ENCODE peak calls at places on chromosomes 12 and 14, in six cellular contexts. D is neuronal stem cell, G is H1, R is mesenchymal stem cell, F is H9, Q is trophoblast cell. K is an unnamed sample.
A peak's percentile ranks its signal among the peaks of the same experiment; 100 is the strongest.

GRCh38 chr14:99514552-99515300 is 33.5 kb downstream of the CCNK start:
- DNase-seq in D (no peak), G (no peak), R (no peak), F (peak; percentile 32), Q (no peak), K (no peak)

GRCh38 chr12:59651230-59651920 is 55.5 kb downstream of the SLC16A7 start:
- DNase-seq in D (no peak), G (no peak), R (peak; percentile 32), F (no peak), Q (peak; percentile 83), K (peak; percentile 25)

GRCh38 chr14:23025181-23025788 is 9.4 kb downstream of the PSMB5 start:
- DNase-seq in D (no peak), G (no peak), R (peak; percentile 21), F (no peak), Q (no peak), K (no peak)

GRCh38 chr12:60805340-60805739 is 1209.5 kb downstream of the SLC16A7 start:
- DNase-seq in D (no peak), G (no peak), R (no peak), F (no peak), Q (no peak), K (no peak)

GRCh38 chr12:123062682-123063426 is 82.4 kb downstream of the ARL6IP4 start:
- DNase-seq in D (no peak), G (no peak), R (peak; percentile 89), F (no peak), Q (peak; percentile 94), K (peak; percentile 69)

GRCh38 chr12:116969615-116970575 is 59.1 kb downstream of the FBXW8 start:
- DNase-seq in D (no peak), G (no peak), R (no peak), F (no peak), Q (no peak), K (no peak)

GRCh38 chr14:102949801-102950451 is 27.5 kb downstream of the AMN start:
- DNase-seq in D (no peak), G (no peak), R (no peak), F (no peak), Q (no peak), K (peak; percentile 63)

GRCh38 chr12:31876568-31877424 is 82.4 kb upstream of the RESF1 start:
- DNase-seq in D (no peak), G (no peak), R (peak; percentile 58), F (no peak), Q (no peak), K (no peak)

GRCh38 chr14:103931422-103931821 is 3.2 kb downstream of the TDRD9 start:
- DNase-seq in D (no peak), G (no peak), R (no peak), F (no peak), Q (peak; percentile 6), K (no peak)

GRCh38 chr14:59280961-59281360 is 92.5 kb downstream of the DAAM1 start:
- DNase-seq in D (no peak), G (no peak), R (no peak), F (no peak), Q (peak; percentile 89), K (no peak)

GRCh38 chr12:77213316-77213715 is 147.9 kb upstream of the E2F7 start:
- DNase-seq in D (no peak), G (no peak), R (no peak), F (no peak), Q (no peak), K (no peak)

GRCh38 chr14:71266994-71267636 is 359.9 kb downstream of the PCNX1 start:
- DNase-seq in D (no peak), G (no peak), R (peak; percentile 49), F (no peak), Q (no peak), K (peak; percentile 81)

GRCh38 chr14:21626491-21627230 is 8.1 kb downstream of the OR10G2 start:
- DNase-seq in D (no peak), G (no peak), R (peak; percentile 18), F (no peak), Q (no peak), K (peak; percentile 24)

GRCh38 chr12:57476162-57476992 is 3.3 kb downstream of the ARHGAP9 start:
- DNase-seq in D (no peak), G (no peak), R (no peak), F (peak; percentile 64), Q (no peak), K (no peak)

GRCh38 chr12:100460702-100461101 is 13.0 kb upstream of the NR1H4 start:
- DNase-seq in D (no peak), G (no peak), R (no peak), F (no peak), Q (no peak), K (no peak)

GRCh38 chr12:81450920-81451739 is 308.0 kb downstream of the PPFIA2 start:
- DNase-seq in D (peak; percentile 61), G (peak; percentile 25), R (peak; percentile 72), F (peak; percentile 77), Q (peak; percentile 74), K (peak; percentile 54)

GRCh38 chr14:93543766-93544165 is 113.0 kb downstream of the UNC79 start:
- DNase-seq in D (no peak), G (no peak), R (peak; percentile 34), F (no peak), Q (peak; percentile 52), K (peak; percentile 33)

GRCh38 chr12:45483571-45483970 is 245.9 kb upstream of the ARID2 start:
- DNase-seq in D (no peak), G (no peak), R (no peak), F (no peak), Q (no peak), K (peak; percentile 3)

GRCh38 chr12:5272061-5272820 is 159.7 kb upstream of the NTF3 start:
- DNase-seq in D (no peak), G (no peak), R (peak; percentile 20), F (no peak), Q (no peak), K (no peak)

GRCh38 chr12:100823988-100824387 is 29.4 kb downstream of the ANO4 start:
- DNase-seq in D (no peak), G (no peak), R (peak; percentile 80), F (no peak), Q (no peak), K (peak; percentile 69)

GRCh38 chr12:24854908-24855307 is 94.0 kb downstream of the BCAT1 start:
- DNase-seq in D (no peak), G (no peak), R (peak; percentile 74), F (no peak), Q (peak; percentile 42), K (peak; percentile 61)

GRCh38 chr12:117473856-117474255 is 112.4 kb upstream of the NOS1 start:
- DNase-seq in D (no peak), G (no peak), R (no peak), F (no peak), Q (no peak), K (no peak)

GRCh38 chr12:1670244-1670814 is 20.5 kb upstream of the ADIPOR2 start:
- DNase-seq in D (no peak), G (no peak), R (no peak), F (peak; percentile 26), Q (peak; percentile 74), K (no peak)

GRCh38 chr12:127888948-127889347 is 378.0 kb upstream of the TMEM132C start:
- DNase-seq in D (no peak), G (no peak), R (no peak), F (no peak), Q (no peak), K (no peak)

GRCh38 chr12:10331642-10332239 is 24.1 kb downstream of the KLRD1 start:
- DNase-seq in D (peak; percentile 39), G (no peak), R (peak; percentile 72), F (no peak), Q (peak; percentile 55), K (peak; percentile 62)

GRCh38 chr14:90253826-90254225 is 2.5 kb upstream of the PSMC1 start:
- DNase-seq in D (no peak), G (no peak), R (no peak), F (no peak), Q (no peak), K (no peak)

GRCh38 chr12:121808623-121809022 is 4.8 kb downstream of the SETD1B start:
- DNase-seq in D (no peak), G (no peak), R (no peak), F (no peak), Q (no peak), K (no peak)

GRCh38 chr12:121807656-121808347 is 4.0 kb downstream of the SETD1B start:
- DNase-seq in D (no peak), G (no peak), R (no peak), F (no peak), Q (no peak), K (no peak)

GRCh38 chr12:121805171-121805687 is 1.4 kb downstream of the SETD1B start:
- DNase-seq in D (no peak), G (no peak), R (peak; percentile 72), F (no peak), Q (peak; percentile 38), K (no peak)

GRCh38 chr12:121805800-121806555 is 2.2 kb downstream of the SETD1B start:
- DNase-seq in D (no peak), G (no peak), R (peak; percentile 27), F (no peak), Q (no peak), K (no peak)

GRCh38 chr12:121806556-121807308 is 2.9 kb downstream of the SETD1B start:
- DNase-seq in D (no peak), G (no peak), R (peak; percentile 57), F (no peak), Q (no peak), K (no peak)
- H3K23ac ChIP-seq in D (no peak overlapping the region), G (no peak overlapping the region), R (no peak overlapping the region), F (no peak overlapping the region), Q (no peak overlapping the region), K (peak overlapping the region; percentile 84)

DNA sequence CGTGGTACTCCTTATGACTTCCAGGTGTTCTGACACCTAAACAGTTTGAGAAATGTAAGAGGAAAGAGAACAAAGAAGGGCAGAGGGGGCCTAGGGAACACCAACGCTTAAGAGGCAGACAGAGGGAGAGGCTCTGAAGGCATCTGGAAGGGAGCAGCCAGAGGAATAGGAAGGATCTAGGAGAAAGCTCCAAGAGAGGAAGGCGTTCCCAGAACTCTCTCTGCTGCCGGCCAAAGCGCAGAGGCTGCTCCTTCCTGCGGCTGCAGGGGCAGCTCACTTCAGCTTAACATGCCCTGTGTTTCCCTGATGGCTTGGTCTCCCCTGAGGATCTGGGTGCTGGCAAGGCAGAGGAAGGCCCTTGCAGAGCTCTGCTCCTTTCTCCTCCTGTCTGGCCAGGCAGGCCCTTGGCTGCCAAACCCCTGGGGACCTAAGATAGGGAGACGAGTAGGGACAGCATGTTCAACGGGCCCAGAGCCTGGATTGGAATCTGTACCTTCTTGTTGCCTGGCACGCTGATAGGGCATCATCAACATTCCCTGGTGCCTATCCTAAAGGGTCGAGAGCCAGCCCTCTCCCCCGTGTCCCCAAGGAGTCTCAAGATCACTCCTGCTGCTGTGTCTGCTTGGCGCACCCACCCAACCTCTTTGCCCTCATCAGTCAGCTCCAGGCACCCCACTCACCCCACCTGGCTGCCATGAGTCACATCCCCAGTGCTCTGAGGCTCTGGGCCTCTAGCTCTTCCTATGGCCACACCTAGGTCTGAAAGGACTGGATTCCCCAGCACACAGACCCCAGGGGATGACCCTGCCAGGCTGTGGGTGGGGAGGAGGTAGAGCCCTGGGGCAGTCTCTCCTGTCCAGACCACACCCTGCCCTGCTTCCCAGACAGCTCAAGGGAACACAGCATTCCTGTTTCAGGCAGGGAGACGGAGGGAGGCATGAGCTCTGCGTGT is 45.6 kb downstream of the LTBP2 start:
- DNase-seq in D (no peak), G (no peak), R (no peak), F (no peak), Q (peak; percentile 70), K (no peak)
- H3K14ac ChIP-seq in D (no peak overlapping the region), G (no peak overlapping the region), R (peak overlapping the region; percentile 78), F (no peak overlapping the region), Q (peak overlapping the region; percentile 24), K (peak overlapping the region; percentile 72)

GRCh38 chr12:54300732-54301427 is at the start of gene NFE2:
- DNase-seq in D (peak; percentile 66), G (peak; percentile 75), R (peak; percentile 78), F (peak; percentile 93), Q (peak; percentile 92), K (peak; percentile 77)
- H3K23ac ChIP-seq in D (no peak within 1 kb of the TSS), G (no peak within 1 kb of the TSS), R (no peak within 1 kb of the TSS), F (no peak within 1 kb of the TSS), Q (no peak within 1 kb of the TSS), K (peak within 1 kb of the TSS; percentile 23)

GRCh38 chr12:130425698-130426245 is 88.1 kb downstream of the PIWIL1 start:
- DNase-seq in D (no peak), G (no peak), R (no peak), F (peak; percentile 23), Q (no peak), K (no peak)
- H3K14ac ChIP-seq in D (no peak overlapping the region), G (no peak overlapping the region), R (no peak overlapping the region), F (no peak overlapping the region), Q (no peak overlapping the region), K (no peak overlapping the region)